ENCODE peak calls at places on chromosomes 1 and 21, in eight cellular contexts. R is left lung, D is AG10803, G is AG09309, Y is A549, Q is cardiac muscle cell, F is BE2C, J is HFFc6. T is an unnamed sample.

GRCh38 chr1:64019818-64020217 is 183.6 kb upstream of the UBE2U start:
- DNase-seq in Y (peak), G (no peak), R (no peak), F (no peak), J (peak), Q (peak), D (peak), T (no peak)

GRCh38 chr1:206662396-206663092 is 22.2 kb upstream of the MAPKAPK2 start:
- DNase-seq in Q (no peak), R (no peak), F (no peak), Y (no peak), D (no peak), J (no peak), G (no peak), T (peak)

GRCh38 chr1:230427981-230428380 is 1.8 kb upstream of the PGBD5 start:
- DNase-seq in F (no peak), G (no peak), J (no peak), Y (no peak), Q (no peak), D (no peak), R (no peak), T (no peak)

GRCh38 chr1:234862944-234863515 is 253.1 kb upstream of the IRF2BP2 start:
- DNase-seq in F (no peak), J (peak), Y (no peak), Q (no peak), R (no peak), G (no peak), D (peak), T (peak)

GRCh38 chr1:32759997-32760623 is 57.0 kb downstream of the YARS1 start:
- DNase-seq in R (peak), D (peak), Y (peak), G (no peak), Q (peak), J (no peak), F (no peak), T (peak)

GRCh38 chr21:31220567-31220966 is 123.5 kb downstream of the TIAM1 start:
- DNase-seq in F (no peak), D (peak), Y (no peak), J (no peak), G (no peak), Q (no peak), R (no peak), T (peak)

GRCh38 chr21:46038871-46039397 is 57.4 kb downstream of the COL6A1 start:
- DNase-seq in Y (no peak), D (peak), R (peak), Q (no peak), J (peak), F (no peak), G (peak), T (peak)

GRCh38 chr21:37564924-37565529 is 198.5 kb downstream of the DYRK1A start:
- DNase-seq in F (no peak), Q (no peak), R (no peak), J (no peak), Y (peak), D (no peak), G (no peak), T (no peak)

GRCh38 chr1:186202174-186202843 is 172.7 kb downstream of the TPR start:
- DNase-seq in D (peak), Q (no peak), Y (no peak), J (no peak), F (no peak), R (no peak), G (no peak), T (no peak)

GRCh38 chr1:17224434-17224833 is 19.5 kb downstream of the PADI1 start:
- DNase-seq in R (no peak), Y (no peak), D (no peak), Q (no peak), J (no peak), G (no peak), F (no peak), T (no peak)

GRCh38 chr1:17222557-17222956 is 17.6 kb downstream of the PADI1 start:
- DNase-seq in Y (no peak), J (no peak), D (no peak), Q (no peak), F (no peak), G (no peak), R (no peak), T (no peak)

GRCh38 chr1:17228619-17229018 is 20.3 kb upstream of the PADI3 start:
- DNase-seq in J (no peak), R (no peak), Y (no peak), D (no peak), Q (no peak), G (no peak), F (no peak), T (no peak)

GRCh38 chr1:17227358-17227915 is 21.5 kb upstream of the PADI3 start:
- DNase-seq in J (no peak), D (no peak), G (no peak), R (no peak), Q (no peak), Y (no peak), F (no peak), T (no peak)

DNA sequence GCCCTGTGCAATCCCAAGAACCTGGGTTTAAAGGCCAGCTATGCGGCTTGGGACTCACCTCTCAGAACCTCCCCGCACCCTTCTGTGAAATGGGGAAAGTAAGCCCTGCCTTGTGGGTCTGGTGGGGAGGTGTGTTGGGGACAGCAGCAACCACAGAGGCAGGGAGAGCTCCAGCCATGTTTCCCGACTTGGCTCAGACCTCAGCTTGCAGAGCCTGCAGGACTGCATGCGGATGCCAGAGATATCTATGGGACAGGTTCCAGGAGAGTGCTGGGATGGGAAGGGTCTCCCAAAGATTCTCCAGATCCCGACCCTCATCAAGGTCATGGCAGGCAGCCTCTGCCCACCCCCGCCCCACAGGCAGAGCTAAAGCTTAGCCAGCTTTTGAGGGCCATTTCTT is 20.2 kb downstream of the PADI1 start:
- DNase-seq in J (no peak), Y (no peak), R (no peak), Q (no peak), F (no peak), D (no peak), G (no peak), T (no peak)
- TF ChIP-seq CTCF in J (no peak), Y (no peak), R (no peak), Q (no peak), F (no peak), D (no peak), G (no peak), T (no peak)

GRCh38 chr1:43382027-43382771 is 7.4 kb downstream of the MED8 start:
- DNase-seq in R (no peak), Y (no peak), F (no peak), D (no peak), J (no peak), G (no peak), Q (no peak), T (no peak)

GRCh38 chr1:43379476-43379875 is 10.1 kb downstream of the MED8 start:
- DNase-seq in G (no peak), R (no peak), J (no peak), Q (no peak), D (no peak), Y (no peak), F (no peak), T (no peak)

GRCh38 chr1:43381609-43382008 is 8.0 kb downstream of the MED8 start:
- DNase-seq in J (no peak), R (no peak), Y (no peak), G (no peak), F (no peak), D (no peak), Q (no peak), T (no peak)

GRCh38 chr1:43386676-43387075 is 2.9 kb downstream of the MED8 start:
- DNase-seq in Y (no peak), R (no peak), F (no peak), D (no peak), G (no peak), J (no peak), Q (no peak), T (no peak)

GRCh38 chr1:43383449-43383848 is 6.2 kb downstream of the MED8 start:
- DNase-seq in J (no peak), F (no peak), Y (no peak), D (no peak), Q (no peak), G (no peak), R (no peak), T (no peak)
- TF ChIP-seq CTCF in J (peak), F (peak), Y (peak), D (no peak), Q (no peak), G (no peak), R (no peak), T (no peak)

DNA sequence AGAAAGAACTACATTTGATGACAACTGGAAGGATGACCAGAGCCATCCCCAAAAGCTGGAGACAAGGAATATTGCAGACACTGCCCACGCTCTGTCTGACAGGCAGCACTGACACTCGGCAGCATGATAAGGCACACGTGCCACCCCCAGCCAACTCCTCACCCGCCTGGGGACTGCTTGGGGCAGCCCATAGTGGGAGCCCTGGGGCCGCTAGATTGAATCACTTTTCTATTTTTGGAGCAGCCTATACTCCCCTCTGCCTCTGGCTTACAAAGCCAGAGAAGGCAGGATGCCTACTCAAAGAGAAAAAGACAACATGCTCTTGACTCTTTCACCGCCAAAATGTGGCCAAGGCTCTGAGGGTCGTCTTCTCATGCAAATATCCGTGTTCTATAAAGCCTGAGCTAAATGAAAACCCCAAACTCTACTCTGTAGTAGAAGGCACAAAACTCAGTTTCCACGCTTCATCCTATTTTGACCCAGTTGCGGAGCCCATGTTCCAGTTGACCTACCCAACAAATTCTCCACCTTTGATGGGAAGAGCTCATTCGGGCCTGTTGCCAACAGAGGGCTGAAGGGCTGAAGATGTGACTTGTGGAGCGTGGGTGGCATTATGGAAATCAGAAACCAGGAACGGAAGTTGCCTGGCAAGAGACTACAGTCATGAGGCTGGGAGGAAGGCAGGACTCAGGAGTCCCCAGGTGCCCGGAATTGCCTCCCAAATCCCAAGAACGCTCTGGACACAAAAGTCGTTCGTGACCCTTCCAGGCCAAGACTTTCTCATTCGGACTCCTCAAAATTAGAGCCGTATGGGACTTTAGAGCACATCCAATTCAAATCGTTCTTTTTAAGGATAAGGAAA is 1.1 kb downstream of the SMG5 start:
- DNase-seq in D (peak), J (peak), G (no peak), Q (peak), F (peak), R (no peak), Y (no peak), T (peak)
- TF ChIP-seq CTCF in D (no peak), J (peak), G (peak), Q (peak), F (peak), R (no peak), Y (no peak), T (no peak)

GRCh38 chr1:195804547-195804946 is 803.7 kb downstream of the KCNT2 start:
- DNase-seq in D (no peak), Y (no peak), G (no peak), J (no peak), F (no peak), R (no peak), Q (no peak), T (peak)
- TF ChIP-seq CTCF in D (no peak), Y (peak), G (no peak), J (peak), F (no peak), R (no peak), Q (no peak), T (peak)

GRCh38 chr1:205437570-205437969 is 15.7 kb upstream of the LEMD1 start:
- DNase-seq in Y (no peak), J (no peak), F (no peak), G (no peak), D (no peak), Q (no peak), R (no peak), T (no peak)

GRCh38 chr1:205436776-205437485 is 15.1 kb upstream of the LEMD1 start:
- DNase-seq in G (no peak), Y (no peak), Q (no peak), F (no peak), R (no peak), J (no peak), D (no peak), T (no peak)

GRCh38 chr1:205440476-205441317 is 15.1 kb downstream of the BLACAT1 start:
- DNase-seq in G (no peak), D (no peak), R (no peak), J (peak), Q (peak), F (no peak), Y (peak), T (peak)

GRCh38 chr1:205440121-205440475 is 15.7 kb downstream of the BLACAT1 start:
- DNase-seq in R (no peak), Q (no peak), G (no peak), Y (no peak), D (no peak), J (no peak), F (no peak), T (no peak)

GRCh38 chr1:205438213-205439158 is 16.6 kb upstream of the LEMD1 start:
- DNase-seq in D (peak), R (peak), J (peak), G (no peak), Y (peak), F (peak), Q (peak), T (peak)
- TF ChIP-seq CTCF in D (peak), R (peak), J (peak), G (peak), Y (peak), F (peak), Q (peak), T (peak)

GRCh38 chr1:182599339-182599738 is 4.8 kb downstream of the RGS16 start:
- DNase-seq in R (no peak), G (no peak), F (peak), D (no peak), J (no peak), Y (no peak), Q (no peak), T (no peak)
- TF ChIP-seq CTCF in R (peak), G (no peak), F (peak), D (peak), J (peak), Y (peak), Q (peak), T (peak)

GRCh38 chr1:39951951-39952350 is 3.0 kb upstream of the MFSD2A start:
- DNase-seq in G (no peak), J (no peak), F (no peak), Q (no peak), R (no peak), Y (no peak), D (no peak), T (no peak)

GRCh38 chr1:39952359-39953110 is 2.4 kb upstream of the MFSD2A start:
- DNase-seq in J (no peak), G (no peak), F (no peak), Y (no peak), D (peak), Q (no peak), R (no peak), T (no peak)

GRCh38 chr1:39947265-39947664 is 7.7 kb upstream of the MFSD2A start:
- DNase-seq in G (no peak), Q (no peak), F (no peak), Y (no peak), R (no peak), D (no peak), J (no peak), T (no peak)

GRCh38 chr1:39946216-39946615 is 8.7 kb upstream of the MFSD2A start:
- DNase-seq in D (no peak), R (no peak), Q (no peak), J (no peak), F (no peak), Y (no peak), G (no peak), T (no peak)

GRCh38 chr1:39949891-39950290 is 5.1 kb upstream of the MFSD2A start:
- DNase-seq in F (no peak), J (no peak), Y (no peak), R (no peak), D (no peak), Q (no peak), G (no peak), T (no peak)
- TF ChIP-seq CTCF in F (no peak), J (no peak), Y (no peak), R (no peak), D (no peak), Q (no peak), G (no peak), T (no peak)

GRCh38 chr1:43554444-43554992 is 23.8 kb downstream of the PTPRF start:
- DNase-seq in J (peak), D (peak), F (no peak), Q (peak), R (no peak), G (peak), Y (peak), T (peak)
- TF ChIP-seq CTCF in J (peak), D (peak), F (peak), Q (peak), R (no peak), G (peak), Y (peak), T (peak)

GRCh38 chr1:247104965-247105364 is 809 bp upstream of the ZNF669 start:
- DNase-seq in Y (no peak), G (no peak), R (no peak), F (no peak), D (no peak), J (no peak), Q (no peak), T (no peak)

GRCh38 chr1:247100676-247101279 is 3.4 kb downstream of the ZNF669 start:
- DNase-seq in R (no peak), Y (no peak), J (no peak), G (no peak), F (no peak), D (no peak), Q (no peak), T (no peak)

GRCh38 chr1:247102381-247102780 is 1.8 kb downstream of the ZNF669 start:
- DNase-seq in J (peak), G (no peak), D (peak), Y (no peak), R (no peak), Q (no peak), F (no peak), T (peak)

GRCh38 chr1:247105966-247106365 is 1.8 kb upstream of the ZNF669 start:
- DNase-seq in R (no peak), J (no peak), F (no peak), Q (no peak), Y (no peak), D (no peak), G (no peak), T (no peak)

DNA sequence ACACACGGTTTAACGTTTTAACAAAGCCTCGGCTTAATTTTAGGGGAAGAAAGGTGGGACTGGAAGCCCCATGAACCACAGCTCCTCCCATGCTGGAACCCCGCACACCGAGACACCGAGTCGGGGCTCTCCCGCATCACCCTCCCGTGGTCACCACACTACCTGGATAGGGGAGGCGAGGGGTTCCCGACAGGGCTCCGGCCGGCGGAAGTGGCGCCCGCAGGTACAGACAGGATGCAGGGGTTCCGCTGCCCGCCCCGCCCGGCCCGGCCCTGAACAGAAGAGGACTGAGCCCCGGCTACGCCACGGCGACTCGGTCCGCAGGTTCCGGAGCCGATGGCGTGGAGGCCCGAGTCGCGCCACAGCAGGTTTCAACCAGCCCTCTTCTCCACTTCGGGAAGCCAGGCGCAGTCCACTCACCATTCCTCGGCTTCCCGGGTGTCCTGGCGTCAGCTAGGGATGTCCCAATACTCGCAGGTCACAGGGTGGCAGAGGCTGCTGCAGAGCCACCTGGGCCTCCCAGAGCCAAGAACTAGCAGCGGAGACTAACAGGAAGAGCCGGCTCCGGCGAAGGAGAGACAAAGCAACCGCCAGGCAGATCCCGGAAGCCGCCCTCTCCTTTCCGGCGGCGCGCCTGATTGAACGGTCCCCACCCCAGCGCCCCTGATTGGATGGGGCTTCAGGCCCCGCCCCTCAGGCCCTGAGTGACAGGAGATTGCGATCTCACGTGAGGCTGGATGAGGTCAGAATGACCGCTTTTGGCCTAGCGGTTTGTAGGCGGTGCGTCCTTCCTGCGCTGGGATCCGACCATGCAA is at the start of gene ZNF669:
- DNase-seq in D (peak), G (peak), F (peak), Y (peak), R (peak), J (peak), Q (peak), T (peak)
- TF ChIP-seq CTCF in D (no peak), G (no peak), F (no peak), Y (no peak), R (no peak), J (no peak), Q (no peak), T (no peak)

T was measured in MCF 10A.